ENCODE peak calls at places on chromosomes 11 and 22, in five cellular contexts. One of them, this sample, is unnamed.

GRCh38 chr11:122706689-122707088 is 51.2 kb downstream of the UBASH3B start:
- DNase-seq in spleen: no peak
- DNase-seq in stimulated activated CD8-positive, alpha-beta memory T cell treated with anti-CD3 and anti-CD28 coated beads, Interleukin-7, amount 100 ng/mL, for 1 hour: no peak
- DNase-seq in kidney: no peak
- DNase-seq in nephron progenitor cell: no peak
- DNase-seq in this sample: no peak

GRCh38 chr11:126257764-126258163 is 10.9 kb downstream of the SRPRA start:
- DNase-seq in kidney: no peak
- DNase-seq in stimulated activated CD8-positive, alpha-beta memory T cell treated with anti-CD3 and anti-CD28 coated beads, Interleukin-7, amount 100 ng/mL, for 1 hour: no peak
- DNase-seq in nephron progenitor cell: no peak
- DNase-seq in spleen: no peak
- DNase-seq in this sample: no peak

GRCh38 chr11:107691003-107691402 is 20.9 kb downstream of the SLN start:
- DNase-seq in nephron progenitor cell: no peak
- DNase-seq in spleen: no peak
- DNase-seq in stimulated activated CD8-positive, alpha-beta memory T cell treated with anti-CD3 and anti-CD28 coated beads, Interleukin-7, amount 100 ng/mL, for 1 hour: no peak
- DNase-seq in kidney: no peak
- DNase-seq in this sample: no peak

GRCh38 chr11:58179648-58180047 is 9.2 kb upstream of the OR9Q2 start:
- DNase-seq in stimulated activated CD8-positive, alpha-beta memory T cell treated with anti-CD3 and anti-CD28 coated beads, Interleukin-7, amount 100 ng/mL, for 1 hour: no peak
- DNase-seq in nephron progenitor cell: no peak
- DNase-seq in spleen: no peak
- DNase-seq in kidney: peak
- DNase-seq in this sample: no peak

GRCh38 chr22:48071305-48071704 is 1308.9 kb downstream of the TBC1D22A start:
- DNase-seq in stimulated activated CD8-positive, alpha-beta memory T cell treated with anti-CD3 and anti-CD28 coated beads, Interleukin-7, amount 100 ng/mL, for 1 hour: no peak
- DNase-seq in nephron progenitor cell: no peak
- DNase-seq in spleen: no peak
- DNase-seq in kidney: no peak
- DNase-seq in this sample: no peak

GRCh38 chr11:2779981-2780849 is 80.4 kb upstream of the KCNQ1OT1 start:
- DNase-seq in kidney: peak
- DNase-seq in stimulated activated CD8-positive, alpha-beta memory T cell treated with anti-CD3 and anti-CD28 coated beads, Interleukin-7, amount 100 ng/mL, for 1 hour: no peak
- DNase-seq in nephron progenitor cell: no peak
- DNase-seq in spleen: peak
- DNase-seq in this sample: no peak

GRCh38 chr11:11179239-11179638 is 173.8 kb downstream of the CSNK2A3 start:
- DNase-seq in nephron progenitor cell: no peak
- DNase-seq in kidney: no peak
- DNase-seq in stimulated activated CD8-positive, alpha-beta memory T cell treated with anti-CD3 and anti-CD28 coated beads, Interleukin-7, amount 100 ng/mL, for 1 hour: no peak
- DNase-seq in spleen: no peak
- DNase-seq in this sample: no peak

GRCh38 chr11:67371549-67372231 is 1.7 kb downstream of the CLCF1 start:
- DNase-seq in stimulated activated CD8-positive, alpha-beta memory T cell treated with anti-CD3 and anti-CD28 coated beads, Interleukin-7, amount 100 ng/mL, for 1 hour: no peak
- DNase-seq in nephron progenitor cell: peak
- DNase-seq in spleen: peak
- DNase-seq in kidney: no peak
- DNase-seq in this sample: no peak

GRCh38 chr11:721347-721912 is 15.4 kb downstream of the EPS8L2 start:
- DNase-seq in kidney: no peak
- DNase-seq in nephron progenitor cell: no peak
- DNase-seq in spleen: peak
- DNase-seq in stimulated activated CD8-positive, alpha-beta memory T cell treated with anti-CD3 and anti-CD28 coated beads, Interleukin-7, amount 100 ng/mL, for 1 hour: no peak
- DNase-seq in this sample: no peak

GRCh38 chr11:77159937-77160495 is 32.0 kb downstream of the MYO7A start:
- DNase-seq in stimulated activated CD8-positive, alpha-beta memory T cell treated with anti-CD3 and anti-CD28 coated beads, Interleukin-7, amount 100 ng/mL, for 1 hour: no peak
- DNase-seq in nephron progenitor cell: no peak
- DNase-seq in spleen: no peak
- DNase-seq in kidney: no peak
- DNase-seq in this sample: no peak

This sample was measured in NCI-H2029.